ENCODE peak calls at places on chromosomes 3 and 15, in ten cellular contexts. L, D, X, O, G, T, N, R, H and A are unnamed samples.
A peak's percentile ranks its signal among the peaks of the same experiment; 100 is the strongest.

GRCh38 chr15:32828507-32829186 is 110.8 kb downstream of the GREM1 start:
- DNase-seq in L (no peak), D (no peak), X (no peak), O (peak; percentile 88), G (peak; percentile 92), T (no peak), N (no peak), R (peak; percentile 57), H (no peak), A (no peak)

GRCh38 chr3:171149717-171150116 is 123.2 kb upstream of the SLC2A2 start:
- DNase-seq in L (no peak), D (no peak), X (no peak), O (no peak), G (no peak), T (no peak), N (no peak), R (no peak), H (no peak), A (no peak)

GRCh38 chr3:172658344-172659245 is 52.3 kb downstream of the NCEH1 start:
- DNase-seq in L (no peak), D (no peak), X (no peak), O (peak; percentile 98), G (peak; percentile 88), T (peak; percentile 95), N (peak; percentile 99), R (peak; percentile 100), H (no peak), A (no peak)

GRCh38 chr3:33787328-33788009 is 11.0 kb upstream of the PDCD6IP start:
- DNase-seq in L (peak; percentile 18), D (peak; percentile 56), X (peak; percentile 41), O (peak; percentile 71), G (peak; percentile 71), T (peak; percentile 71), N (peak; percentile 39), R (peak; percentile 83), H (peak; percentile 92), A (peak; percentile 49)

GRCh38 chr3:58484049-58484721 is 7.7 kb upstream of the KCTD6 start:
- DNase-seq in L (no peak), D (no peak), X (no peak), O (no peak), G (no peak), T (no peak), N (no peak), R (no peak), H (no peak), A (no peak)

GRCh38 chr3:106466881-106467280 is 598.1 kb upstream of the CBLB start:
- DNase-seq in L (no peak), D (no peak), X (no peak), O (no peak), G (no peak), T (no peak), N (no peak), R (no peak), H (no peak), A (no peak)

GRCh38 chr3:30043156-30043555 is 563.2 kb upstream of the TGFBR2 start:
- DNase-seq in L (no peak), D (no peak), X (no peak), O (no peak), G (no peak), T (peak; percentile 26), N (no peak), R (no peak), H (peak; percentile 1), A (no peak)

GRCh38 chr3:191047930-191048329 is 151.1 kb upstream of the OSTN start:
- DNase-seq in L (no peak), D (no peak), X (no peak), O (peak; percentile 13), G (no peak), T (no peak), N (no peak), R (no peak), H (no peak), A (no peak)

GRCh38 chr15:92429378-92430066 is 35.8 kb downstream of the ST8SIA2 start:
- DNase-seq in L (no peak), D (no peak), X (no peak), O (peak; percentile 85), G (peak; percentile 91), T (peak; percentile 3), N (peak; percentile 8), R (peak; percentile 20), H (peak; percentile 61), A (peak; percentile 78)

DNA sequence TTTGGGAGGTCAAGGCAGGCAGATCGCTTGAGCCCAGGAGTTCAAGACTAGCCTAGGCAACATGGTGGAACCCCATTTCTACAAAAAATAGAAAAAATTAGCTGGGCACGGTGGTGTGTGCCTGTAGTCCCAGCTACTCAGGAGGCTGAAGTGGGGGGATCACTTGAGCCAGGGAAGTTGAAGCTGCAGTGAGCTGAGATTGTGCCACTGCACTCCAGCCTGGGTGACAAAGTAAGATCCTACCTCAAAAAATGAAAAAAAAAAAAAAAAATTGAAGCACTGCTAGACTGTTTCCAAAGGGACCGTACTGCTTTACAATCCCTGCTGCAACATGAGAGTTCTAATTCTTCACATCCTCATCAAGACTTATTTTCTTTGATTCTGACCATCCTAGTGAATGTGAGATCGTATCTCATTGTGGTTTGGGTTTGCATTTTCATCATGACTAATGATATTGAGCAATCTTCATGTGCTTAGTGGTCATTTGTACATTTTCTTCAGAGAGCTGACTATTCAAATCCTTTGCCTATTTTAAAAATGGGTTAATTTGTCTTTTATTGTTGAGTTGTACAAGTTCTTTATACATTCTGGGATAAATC is 10.8 kb downstream of the CMTM8 start:
- DNase-seq in L (no peak), D (no peak), X (no peak), O (peak; percentile 92), G (peak; percentile 77), T (no peak), N (peak; percentile 43), R (peak; percentile 93), H (no peak), A (no peak)
- H3K4me3 ChIP-seq in L (no peak overlapping the region), D (no peak overlapping the region), X (no peak overlapping the region), O (no peak overlapping the region), G (no peak overlapping the region), T (no peak overlapping the region), N (no peak overlapping the region), R (no peak overlapping the region), H (no peak overlapping the region), A (no peak overlapping the region)

GRCh38 chr15:40063563-40064011 is 24.6 kb upstream of the SRP14 start:
- DNase-seq in L (no peak), D (no peak), X (no peak), O (peak; percentile 71), G (peak; percentile 76), T (no peak), N (peak; percentile 88), R (peak; percentile 36), H (no peak), A (no peak)
- H3K4me3 ChIP-seq in L (no peak overlapping the region), D (no peak overlapping the region), X (no peak overlapping the region), O (no peak overlapping the region), G (no peak overlapping the region), T (no peak overlapping the region), N (no peak overlapping the region), R (no peak overlapping the region), H (no peak overlapping the region), A (no peak overlapping the region)

GRCh38 chr3:175433026-175433668 is 574.0 kb downstream of the NAALADL2 start:
- DNase-seq in L (no peak), D (no peak), X (no peak), O (peak; percentile 72), G (peak; percentile 76), T (peak; percentile 64), N (peak; percentile 4), R (peak; percentile 81), H (no peak), A (no peak)

GRCh38 chr3:175431396-175431795 is 572.3 kb downstream of the NAALADL2 start:
- DNase-seq in L (no peak), D (no peak), X (no peak), O (peak; percentile 60), G (peak; percentile 46), T (no peak), N (no peak), R (peak; percentile 21), H (peak; percentile 27), A (no peak)

GRCh38 chr3:175434591-175434990 is 575.5 kb downstream of the NAALADL2 start:
- DNase-seq in L (no peak), D (no peak), X (no peak), O (no peak), G (no peak), T (no peak), N (no peak), R (no peak), H (no peak), A (no peak)

GRCh38 chr3:175430975-175431374 is 571.8 kb downstream of the NAALADL2 start:
- DNase-seq in L (no peak), D (no peak), X (no peak), O (no peak), G (no peak), T (no peak), N (peak; percentile 5), R (no peak), H (no peak), A (no peak)

GRCh38 chr3:175432338-175433025 is 573.3 kb downstream of the NAALADL2 start:
- DNase-seq in L (no peak), D (no peak), X (no peak), O (peak; percentile 58), G (peak; percentile 69), T (peak; percentile 91), N (no peak), R (peak; percentile 57), H (no peak), A (peak; percentile 14)
- H3K4me3 ChIP-seq in L (no peak overlapping the region), D (no peak overlapping the region), X (no peak overlapping the region), O (no peak overlapping the region), G (no peak overlapping the region), T (no peak overlapping the region), N (no peak overlapping the region), R (no peak overlapping the region), H (no peak overlapping the region), A (no peak overlapping the region)

GRCh38 chr15:45628136-45628535 is 6.7 kb upstream of the SQOR start:
- DNase-seq in L (no peak), D (no peak), X (no peak), O (no peak), G (no peak), T (no peak), N (no peak), R (no peak), H (no peak), A (no peak)

GRCh38 chr15:45630958-45631691 is 3.7 kb upstream of the SQOR start:
- DNase-seq in L (no peak), D (no peak), X (no peak), O (peak; percentile 84), G (peak; percentile 96), T (no peak), N (no peak), R (peak; percentile 73), H (no peak), A (no peak)

GRCh38 chr15:45634442-45635190 is at the start of gene SQOR:
- DNase-seq in L (peak; percentile 68), D (peak; percentile 92), X (peak; percentile 62), O (peak; percentile 56), G (peak; percentile 70), T (peak; percentile 77), N (no peak), R (peak; percentile 72), H (peak; percentile 45), A (peak; percentile 59)

GRCh38 chr15:45635191-45635638 is 386 bp downstream of the SQOR start:
- DNase-seq in L (peak; percentile 38), D (peak; percentile 74), X (peak; percentile 57), O (no peak), G (peak; percentile 13), T (no peak), N (no peak), R (peak; percentile 18), H (peak; percentile 74), A (peak; percentile 32)

DNA sequence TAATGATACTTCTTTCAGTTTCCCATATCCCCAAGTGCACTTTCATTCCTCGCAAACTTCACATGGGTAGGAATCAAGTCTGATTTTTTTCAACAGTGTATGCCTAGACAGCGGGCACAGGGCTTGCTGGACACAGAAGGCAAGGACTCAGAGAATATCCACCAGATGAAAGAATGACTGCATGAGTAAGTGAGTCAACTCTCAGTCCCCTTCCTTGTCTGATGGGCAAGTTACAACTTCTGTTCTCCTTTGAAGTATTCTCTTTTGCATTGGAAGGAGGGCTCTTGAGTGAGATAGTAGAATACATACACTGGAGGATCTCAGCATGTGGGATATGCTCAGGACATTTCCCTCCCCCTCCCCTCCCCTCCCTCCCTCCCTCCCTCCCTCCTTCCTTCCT is 3.0 kb upstream of the SQOR start:
- DNase-seq in L (no peak), D (no peak), X (no peak), O (peak; percentile 20), G (peak; percentile 40), T (no peak), N (no peak), R (peak; percentile 40), H (no peak), A (no peak)
- H3K4me3 ChIP-seq in L (peak overlapping the region; percentile 25), D (no peak overlapping the region), X (no peak overlapping the region), O (peak overlapping the region; percentile 1), G (peak overlapping the region; percentile 35), T (no peak overlapping the region), N (peak overlapping the region; percentile 12), R (peak overlapping the region; percentile 32), H (no peak overlapping the region), A (no peak overlapping the region)